ENCODE peak calls at places on chromosome 18, in five cellular contexts. One of them, this sample, is unnamed.

GRCh38 chr18:74654637-74655036 is 57.0 kb downstream of the ZNF407 start:
- DNase-seq in body of pancreas: no peak
- DNase-seq in skeletal muscle cell: no peak
- DNase-seq in ovary: no peak
- DNase-seq in stimulated activated CD4-positive, alpha-beta T cell treated with anti-CD3 and anti-CD28 coated beads, Interleukin-2, amount 100 ng/mL, for 48 hours: no peak
- DNase-seq in this sample: no peak

GRCh38 chr18:49731860-49732311 is 81.4 kb downstream of the ACAA2 start:
- DNase-seq in body of pancreas: no peak
- DNase-seq in skeletal muscle cell: no peak
- DNase-seq in ovary: no peak
- DNase-seq in stimulated activated CD4-positive, alpha-beta T cell treated with anti-CD3 and anti-CD28 coated beads, Interleukin-2, amount 100 ng/mL, for 48 hours: no peak
- DNase-seq in this sample: no peak

GRCh38 chr18:11339121-11339520 is 189.8 kb upstream of the PIEZO2 start:
- DNase-seq in body of pancreas: no peak
- DNase-seq in skeletal muscle cell: no peak
- DNase-seq in ovary: no peak
- DNase-seq in stimulated activated CD4-positive, alpha-beta T cell treated with anti-CD3 and anti-CD28 coated beads, Interleukin-2, amount 100 ng/mL, for 48 hours: no peak
- DNase-seq in this sample: no peak

GRCh38 chr18:10289265-10289664 is 165.2 kb upstream of the APCDD1 start:
- DNase-seq in body of pancreas: no peak
- DNase-seq in skeletal muscle cell: no peak
- DNase-seq in ovary: no peak
- DNase-seq in stimulated activated CD4-positive, alpha-beta T cell treated with anti-CD3 and anti-CD28 coated beads, Interleukin-2, amount 100 ng/mL, for 48 hours: no peak
- DNase-seq in this sample: no peak

GRCh38 chr18:683531-683930 is 26.1 kb downstream of the TYMS start:
- DNase-seq in body of pancreas: no peak
- DNase-seq in skeletal muscle cell: no peak
- DNase-seq in ovary: no peak
- DNase-seq in stimulated activated CD4-positive, alpha-beta T cell treated with anti-CD3 and anti-CD28 coated beads, Interleukin-2, amount 100 ng/mL, for 48 hours: no peak
- DNase-seq in this sample: no peak

GRCh38 chr18:57741273-57741672 is 61.8 kb downstream of the ATP8B1 start:
- DNase-seq in body of pancreas: no peak
- DNase-seq in skeletal muscle cell: no peak
- DNase-seq in ovary: no peak
- DNase-seq in stimulated activated CD4-positive, alpha-beta T cell treated with anti-CD3 and anti-CD28 coated beads, Interleukin-2, amount 100 ng/mL, for 48 hours: no peak
- DNase-seq in this sample: no peak

GRCh38 chr18:51498085-51498855 is 300.8 kb upstream of the MEX3C start:
- DNase-seq in body of pancreas: no peak
- DNase-seq in skeletal muscle cell: no peak
- DNase-seq in ovary: no peak
- DNase-seq in stimulated activated CD4-positive, alpha-beta T cell treated with anti-CD3 and anti-CD28 coated beads, Interleukin-2, amount 100 ng/mL, for 48 hours: no peak
- DNase-seq in this sample: no peak

GRCh38 chr18:78828131-78828530 is 151.5 kb upstream of the SALL3 start:
- DNase-seq in body of pancreas: no peak
- DNase-seq in skeletal muscle cell: no peak
- DNase-seq in ovary: no peak
- DNase-seq in stimulated activated CD4-positive, alpha-beta T cell treated with anti-CD3 and anti-CD28 coated beads, Interleukin-2, amount 100 ng/mL, for 48 hours: no peak
- DNase-seq in this sample: no peak

GRCh38 chr18:74063023-74063422 is 84.6 kb downstream of the FBXO15 start:
- DNase-seq in body of pancreas: no peak
- DNase-seq in skeletal muscle cell: no peak
- DNase-seq in ovary: no peak
- DNase-seq in stimulated activated CD4-positive, alpha-beta T cell treated with anti-CD3 and anti-CD28 coated beads, Interleukin-2, amount 100 ng/mL, for 48 hours: peak; percentile 7
- DNase-seq in this sample: no peak

GRCh38 chr18:58284699-58285490 is 240.9 kb downstream of the NEDD4L start:
- DNase-seq in body of pancreas: peak; percentile 45
- DNase-seq in skeletal muscle cell: no peak
- DNase-seq in ovary: no peak
- DNase-seq in stimulated activated CD4-positive, alpha-beta T cell treated with anti-CD3 and anti-CD28 coated beads, Interleukin-2, amount 100 ng/mL, for 48 hours: no peak
- DNase-seq in this sample: no peak

GRCh38 chr18:58223717-58224424 is 179.8 kb downstream of the NEDD4L start:
- DNase-seq in body of pancreas: peak; percentile 85
- DNase-seq in skeletal muscle cell: peak; percentile 60
- DNase-seq in ovary: no peak
- DNase-seq in stimulated activated CD4-positive, alpha-beta T cell treated with anti-CD3 and anti-CD28 coated beads, Interleukin-2, amount 100 ng/mL, for 48 hours: no peak
- DNase-seq in this sample: peak; percentile 60

GRCh38 chr18:76398899-76399612 is 96.0 kb downstream of the ZNF516 start:
- DNase-seq in body of pancreas: peak; percentile 72
- DNase-seq in skeletal muscle cell: peak; percentile 56
- DNase-seq in ovary: peak; percentile 92
- DNase-seq in stimulated activated CD4-positive, alpha-beta T cell treated with anti-CD3 and anti-CD28 coated beads, Interleukin-2, amount 100 ng/mL, for 48 hours: peak; percentile 76
- DNase-seq in this sample: peak; percentile 57

GRCh38 chr18:26747131-26747475 is 118.4 kb downstream of the AQP4 start:
- DNase-seq in body of pancreas: no peak
- DNase-seq in skeletal muscle cell: no peak
- DNase-seq in ovary: no peak
- DNase-seq in stimulated activated CD4-positive, alpha-beta T cell treated with anti-CD3 and anti-CD28 coated beads, Interleukin-2, amount 100 ng/mL, for 48 hours: no peak
- DNase-seq in this sample: no peak

GRCh38 chr18:36532815-36533214 is 235.3 kb downstream of the FHOD3 start:
- DNase-seq in body of pancreas: no peak
- DNase-seq in skeletal muscle cell: no peak
- DNase-seq in ovary: no peak
- DNase-seq in stimulated activated CD4-positive, alpha-beta T cell treated with anti-CD3 and anti-CD28 coated beads, Interleukin-2, amount 100 ng/mL, for 48 hours: no peak
- DNase-seq in this sample: no peak

GRCh38 chr18:26617151-26617554 is 68.8 kb upstream of the KCTD1 start:
- DNase-seq in body of pancreas: no peak
- DNase-seq in skeletal muscle cell: peak; percentile 86
- DNase-seq in ovary: no peak
- DNase-seq in stimulated activated CD4-positive, alpha-beta T cell treated with anti-CD3 and anti-CD28 coated beads, Interleukin-2, amount 100 ng/mL, for 48 hours: no peak
- DNase-seq in this sample: peak; percentile 3

GRCh38 chr18:23071285-23071684 is 64.0 kb upstream of the CABLES1 start:
- DNase-seq in body of pancreas: peak; percentile 24
- DNase-seq in skeletal muscle cell: no peak
- DNase-seq in ovary: no peak
- DNase-seq in stimulated activated CD4-positive, alpha-beta T cell treated with anti-CD3 and anti-CD28 coated beads, Interleukin-2, amount 100 ng/mL, for 48 hours: peak; percentile 41
- DNase-seq in this sample: no peak

GRCh38 chr18:35029103-35029502 is 12.1 kb upstream of the MAPRE2 start:
- DNase-seq in body of pancreas: no peak
- DNase-seq in skeletal muscle cell: no peak
- DNase-seq in ovary: no peak
- DNase-seq in stimulated activated CD4-positive, alpha-beta T cell treated with anti-CD3 and anti-CD28 coated beads, Interleukin-2, amount 100 ng/mL, for 48 hours: no peak
- DNase-seq in this sample: no peak

GRCh38 chr18:48713302-48713701 is 174.5 kb downstream of the CTIF start:
- DNase-seq in body of pancreas: peak; percentile 18
- DNase-seq in skeletal muscle cell: peak; percentile 71
- DNase-seq in ovary: peak; percentile 38
- DNase-seq in stimulated activated CD4-positive, alpha-beta T cell treated with anti-CD3 and anti-CD28 coated beads, Interleukin-2, amount 100 ng/mL, for 48 hours: no peak
- DNase-seq in this sample: no peak

GRCh38 chr18:10142496-10143160 is 228.8 kb downstream of the VAPA start:
- DNase-seq in body of pancreas: peak; percentile 56
- DNase-seq in skeletal muscle cell: no peak
- DNase-seq in ovary: no peak
- DNase-seq in stimulated activated CD4-positive, alpha-beta T cell treated with anti-CD3 and anti-CD28 coated beads, Interleukin-2, amount 100 ng/mL, for 48 hours: no peak
- DNase-seq in this sample: no peak

GRCh38 chr18:7272268-7273049 is 41.6 kb downstream of the LRRC30 start:
- DNase-seq in body of pancreas: peak; percentile 63
- DNase-seq in skeletal muscle cell: peak; percentile 30
- DNase-seq in ovary: peak; percentile 70
- DNase-seq in stimulated activated CD4-positive, alpha-beta T cell treated with anti-CD3 and anti-CD28 coated beads, Interleukin-2, amount 100 ng/mL, for 48 hours: no peak
- DNase-seq in this sample: peak; percentile 32

GRCh38 chr18:58392336-58393000 is 236.4 kb downstream of the ALPK2 start:
- DNase-seq in body of pancreas: no peak
- DNase-seq in skeletal muscle cell: peak; percentile 34
- DNase-seq in ovary: peak; percentile 28
- DNase-seq in stimulated activated CD4-positive, alpha-beta T cell treated with anti-CD3 and anti-CD28 coated beads, Interleukin-2, amount 100 ng/mL, for 48 hours: no peak
- DNase-seq in this sample: no peak

This sample was measured in brain pericyte.